ENCODE peak calls at places on chromosomes 11 and 22, in eight cellular contexts. V is colonic mucosa; Z is H7; L is GM20000; J is NCI-H774; M is stimulated activated CD8-positive, alpha-beta memory T cell treated with anti-CD3 and anti-CD28 coated beads, Interleukin-4, amount 100 ng/mL, for 1 hour; D is GM06990; T is NCI-H2029 treated with DMSO at 0.1 percent for 48 hours. C is an unnamed sample.

GRCh38 chr11:78050964-78051831 is 12.5 kb upstream of the THRSP start:
- DNase-seq in L (no peak), J (no peak), T (no peak), D (no peak), M (no peak), V (no peak), Z (peak; percentile 82), C (no peak)

GRCh38 chr22:36860438-36860820 is 377 bp upstream of the NCF4 start:
- DNase-seq in J (no peak), M (no peak), T (no peak), Z (no peak), L (no peak), V (no peak), D (no peak), C (no peak)

GRCh38 chr22:23705358-23705757 is 14.5 kb downstream of the RGL4 start:
- DNase-seq in L (no peak), V (no peak), Z (no peak), D (no peak), T (no peak), M (no peak), J (no peak), C (no peak)

GRCh38 chr22:19996694-19997384 is 19.8 kb downstream of the ARVCF start:
- DNase-seq in T (no peak), D (no peak), L (no peak), Z (no peak), M (no peak), J (no peak), V (no peak), C (no peak)

GRCh38 chr22:27715078-27715477 is 86.5 kb downstream of the MN1 start:
- DNase-seq in L (no peak), J (no peak), Z (no peak), M (no peak), V (no peak), D (no peak), T (no peak), C (no peak)

GRCh38 chr11:100576044-100577021 is 110.8 kb upstream of the ARHGAP42 start:
- DNase-seq in D (peak; percentile 7), M (no peak), L (peak; percentile 35), Z (peak; percentile 23), T (peak; percentile 45), V (peak; percentile 29), J (peak; percentile 72), C (peak; percentile 30)

GRCh38 chr11:122682464-122682863 is 26.9 kb downstream of the UBASH3B start:
- DNase-seq in D (no peak), L (no peak), Z (no peak), V (no peak), M (no peak), J (no peak), T (no peak), C (no peak)

GRCh38 chr11:119529063-119529845 is 106.3 kb upstream of the THY1 start:
- DNase-seq in J (no peak), T (no peak), D (no peak), M (no peak), V (no peak), L (no peak), Z (no peak), C (no peak)

GRCh38 chr22:33335611-33336279 is 277.6 kb upstream of the SYN3 start:
- DNase-seq in T (no peak), V (no peak), D (no peak), M (no peak), L (no peak), Z (no peak), J (no peak), C (no peak)

GRCh38 chr11:87573708-87574107 is 536.0 kb downstream of the TMEM135 start:
- DNase-seq in L (no peak), V (no peak), Z (no peak), D (no peak), T (no peak), M (no peak), J (no peak), C (no peak)

GRCh38 chr11:114909866-114910265 is 231.5 kb downstream of the NXPE2 start:
- DNase-seq in J (no peak), L (no peak), T (no peak), D (no peak), M (no peak), Z (peak; percentile 43), V (no peak), C (peak; percentile 6)

GRCh38 chr11:86523738-86524602 is 148.4 kb downstream of the ME3 start:
- DNase-seq in V (no peak), Z (no peak), M (no peak), D (no peak), T (no peak), J (no peak), L (no peak), C (no peak)

GRCh38 chr11:6248248-6248647 is 9.4 kb downstream of the CNGA4 start:
- DNase-seq in L (no peak), V (no peak), J (no peak), Z (no peak), T (no peak), M (no peak), D (no peak), C (no peak)

GRCh38 chr11:133937015-133937414 is 19.8 kb downstream of the IGSF9B start:
- DNase-seq in M (no peak), D (no peak), L (no peak), J (no peak), V (no peak), Z (peak; percentile 34), T (no peak), C (no peak)

GRCh38 chr11:74007691-74008372 is 1.1 kb downstream of the UCP3 start:
- DNase-seq in D (no peak), Z (no peak), T (no peak), V (no peak), L (no peak), J (no peak), M (no peak), C (no peak)

GRCh38 chr11:130400793-130401483 is 27.5 kb downstream of the ADAMTS8 start:
- DNase-seq in L (no peak), J (no peak), D (no peak), T (no peak), V (no peak), M (no peak), Z (no peak), C (no peak)

GRCh38 chr11:44506375-44507016 is 59.0 kb upstream of the CD82 start:
- DNase-seq in T (no peak), L (no peak), M (no peak), D (no peak), V (no peak), Z (no peak), J (no peak), C (no peak)

GRCh38 chr22:47613606-47614350 is 851.3 kb downstream of the TBC1D22A start:
- DNase-seq in M (no peak), L (no peak), D (no peak), T (no peak), Z (no peak), J (no peak), V (no peak), C (no peak)

GRCh38 chr11:11555228-11555627 is 66.6 kb downstream of the GALNT18 start:
- DNase-seq in D (no peak), T (peak; percentile 88), L (no peak), J (no peak), Z (no peak), M (no peak), V (no peak), C (no peak)

GRCh38 chr22:42440728-42441127 is 8.5 kb upstream of the NFAM1 start:
- DNase-seq in V (no peak), J (no peak), Z (peak; percentile 72), T (no peak), D (no peak), M (no peak), L (no peak), C (no peak)

GRCh38 chr11:121467965-121468364 is 15.2 kb upstream of the SORL1-AS1 start:
- DNase-seq in T (peak; percentile 42), V (no peak), D (peak; percentile 75), M (no peak), J (no peak), L (peak; percentile 73), Z (no peak), C (no peak)

GRCh38 chr22:48923909-48924475 is 903.7 kb downstream of the BRD1 start:
- DNase-seq in M (no peak), Z (no peak), T (no peak), L (no peak), V (no peak), J (no peak), D (no peak), C (no peak)

GRCh38 chr22:26502688-26503561 is 9.3 kb downstream of the TFIP11 start:
- DNase-seq in V (peak; percentile 33), M (peak; percentile 34), Z (peak; percentile 85), J (no peak), D (peak; percentile 20), L (peak; percentile 71), T (peak; percentile 30), C (peak; percentile 64)

GRCh38 chr22:39519681-39520053 is 695 bp upstream of the ATF4 start:
- DNase-seq in Z (peak; percentile 88), T (no peak), M (no peak), L (peak; percentile 66), J (no peak), V (peak; percentile 68), D (no peak), C (no peak)

GRCh38 chr22:47366026-47366767 is 603.7 kb downstream of the TBC1D22A start:
- DNase-seq in L (no peak), M (no peak), D (no peak), V (peak; percentile 10), J (no peak), Z (no peak), T (no peak), C (no peak)

GRCh38 chr11:122731500-122731913 is 76.0 kb downstream of the UBASH3B start:
- DNase-seq in J (no peak), L (no peak), D (no peak), T (no peak), V (no peak), Z (no peak), M (no peak), C (no peak)

GRCh38 chr11:45857834-45858492 is 10.7 kb downstream of the CRY2 start:
- DNase-seq in Z (no peak), D (no peak), M (no peak), T (peak; percentile 59), L (no peak), V (no peak), J (no peak), C (no peak)

GRCh38 chr11:107646783-107647182 is 55.8 kb downstream of the ELMOD1 start:
- DNase-seq in J (no peak), T (no peak), V (no peak), M (no peak), L (no peak), D (no peak), Z (no peak), C (no peak)

GRCh38 chr11:76587810-76588454 is 82.6 kb downstream of the LRRC32 start:
- DNase-seq in T (no peak), V (no peak), J (no peak), D (no peak), Z (peak; percentile 33), M (no peak), L (no peak), C (no peak)

GRCh38 chr22:18970180-18970947 is 34.3 kb upstream of the PRODH start:
- DNase-seq in J (peak; percentile 32), D (no peak), V (no peak), M (no peak), Z (peak; percentile 94), T (no peak), L (peak; percentile 37), C (peak; percentile 69)

GRCh38 chr11:68546555-68546954 is 86.0 kb downstream of the PPP6R3 start:
- DNase-seq in T (no peak), Z (no peak), L (no peak), J (no peak), D (no peak), M (no peak), V (no peak), C (no peak)

GRCh38 chr22:38230108-38230825 is 28.5 kb downstream of the MAFF start:
- DNase-seq in L (peak; percentile 75), D (no peak), Z (peak; percentile 80), V (peak; percentile 85), M (no peak), J (no peak), T (no peak), C (peak; percentile 63)

GRCh38 chr22:39478461-39478860 is 21.6 kb downstream of the MGAT3 start:
- DNase-seq in L (no peak), T (no peak), M (no peak), Z (peak; percentile 89), J (no peak), V (no peak), D (no peak), C (peak; percentile 60)

C was measured in endothelial cell.